ENCODE peak calls at places on chromosomes 5 and 9, in five cellular contexts. T is SK-N-SH, Y is ovary, H is A549, V is K562. Z is an unnamed sample.

GRCh38 chr5:79346420-79346824 is 110.5 kb downstream of the JMY start:
- DNase-seq in Y (no peak), V (peak), T (no peak), H (peak), Z (no peak)

GRCh38 chr5:163379298-163380155 is 57.9 kb upstream of the CCNG1 start:
- DNase-seq in T (no peak), H (peak), V (peak), Y (no peak), Z (no peak)

GRCh38 chr5:52605317-52605991 is 182.3 kb upstream of the ITGA1 start:
- DNase-seq in V (no peak), T (no peak), Y (no peak), H (no peak), Z (no peak)

GRCh38 chr5:154811653-154812465 is 38.5 kb downstream of the FAXDC2 start:
- DNase-seq in T (peak), Y (peak), V (peak), H (peak), Z (no peak)

GRCh38 chr9:27602107-27602836 is 29.0 kb upstream of the C9orf72 start:
- DNase-seq in T (no peak), H (no peak), V (no peak), Y (no peak), Z (peak)

GRCh38 chr9:107228648-107229047 is 54.4 kb upstream of the RAD23B start:
- DNase-seq in V (no peak), Y (no peak), T (no peak), H (no peak), Z (no peak)

GRCh38 chr9:133968966-133969617 is 23.0 kb downstream of the VAV2 start:
- DNase-seq in Y (no peak), H (no peak), T (no peak), V (no peak), Z (no peak)

GRCh38 chr5:109740329-109740728 is 50.6 kb downstream of the MAN2A1 start:
- DNase-seq in T (no peak), V (no peak), H (no peak), Y (no peak), Z (no peak)

GRCh38 chr5:91401175-91401574 is 18.1 kb upstream of the ARRDC3 start:
- DNase-seq in Y (no peak), T (no peak), H (no peak), V (no peak), Z (no peak)

GRCh38 chr9:75200892-75201470 is 112.7 kb downstream of the OSTF1 start:
- DNase-seq in V (peak), Y (no peak), H (peak), T (peak), Z (no peak)

GRCh38 chr9:113882181-113882580 is 6.1 kb downstream of the ZNF618 start:
- DNase-seq in T (no peak), Y (no peak), V (no peak), H (no peak), Z (no peak)

GRCh38 chr9:84323777-84324317 is 16.7 kb downstream of the SLC28A3 start:
- DNase-seq in V (no peak), T (no peak), Y (no peak), H (no peak), Z (no peak)

GRCh38 chr9:78577507-78577906 is 280.6 kb downstream of the PSAT1 start:
- DNase-seq in T (no peak), H (no peak), Y (no peak), V (no peak), Z (no peak)

GRCh38 chr9:123225995-123226394 is 42.4 kb downstream of the STRBP start:
- DNase-seq in H (no peak), Y (no peak), T (no peak), V (no peak), Z (no peak)

GRCh38 chr9:97984188-97985057 is 1.3 kb downstream of the ANP32B start:
- DNase-seq in V (peak), H (peak), Y (peak), T (peak), Z (peak)

GRCh38 chr5:94700592-94700991 is 82.1 kb downstream of the SLF1 start:
- DNase-seq in Y (no peak), H (no peak), T (no peak), V (no peak), Z (no peak)

GRCh38 chr9:124660341-124660801 is 110.7 kb downstream of the NR6A1 start:
- DNase-seq in V (no peak), Y (no peak), H (peak), T (peak), Z (no peak)

GRCh38 chr5:131104169-131104775 is 60.8 kb downstream of the HINT1 start:
- DNase-seq in H (no peak), V (no peak), Y (no peak), T (no peak), Z (no peak)

GRCh38 chr5:113505181-113505580 is 8.3 kb upstream of the YTHDC2 start:
- DNase-seq in Y (no peak), V (no peak), H (no peak), T (no peak), Z (no peak)

GRCh38 chr5:7759257-7759871 is 91.6 kb downstream of the CFAP90 start:
- DNase-seq in T (no peak), H (no peak), Y (no peak), V (no peak), Z (peak)

GRCh38 chr5:168334161-168335094 is 43.0 kb downstream of the WWC1 start:
- DNase-seq in T (no peak), V (no peak), Y (no peak), H (peak), Z (no peak)

GRCh38 chr5:14925326-14925725 is 53.7 kb upstream of the ANKH start:
- DNase-seq in H (no peak), Y (no peak), V (no peak), T (no peak), Z (no peak)

GRCh38 chr9:100087218-100087617 is 11.6 kb downstream of the ERP44 start:
- DNase-seq in V (no peak), Y (no peak), T (no peak), H (no peak), Z (no peak)

GRCh38 chr5:118561235-118561634 is 427.1 kb downstream of the DTWD2 start:
- DNase-seq in Y (no peak), V (no peak), T (no peak), H (no peak), Z (no peak)
- TF ChIP-seq EP300 in Y (no peak), V (no peak), T (no peak), H (no peak), Z (no peak)

DNA sequence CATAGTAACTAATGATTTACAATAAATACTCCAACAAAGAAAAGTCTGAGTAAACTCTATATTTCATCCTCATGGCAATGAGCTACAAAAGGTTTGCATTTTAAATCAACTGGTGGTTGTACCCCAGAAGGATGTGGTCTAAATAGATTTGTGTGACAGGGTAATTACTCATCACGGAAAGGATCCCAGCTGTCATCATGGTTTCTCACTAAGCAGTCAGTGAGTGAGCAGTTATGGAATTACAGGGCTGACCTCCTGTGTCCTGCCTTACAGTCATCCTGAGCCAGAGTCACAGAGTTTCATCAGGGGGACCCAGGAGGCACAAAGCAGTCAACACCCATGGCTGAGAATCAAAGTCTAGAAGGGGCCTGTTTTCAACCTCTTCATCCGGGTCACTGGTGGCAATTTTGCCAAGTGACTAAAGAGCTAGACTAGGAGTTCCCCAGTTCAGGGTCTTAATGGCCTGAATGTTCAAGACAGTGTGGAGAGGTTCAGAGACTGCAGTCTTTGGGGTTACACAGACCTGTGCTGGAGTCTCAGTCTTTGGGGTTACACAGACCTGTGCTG is 210.7 kb upstream of the SLC24A2 start:
- DNase-seq in V (no peak), Y (no peak), T (no peak), H (no peak), Z (no peak)
- TF ChIP-seq EP300 in V (no peak), Y (no peak), T (no peak), H (no peak), Z (no peak)

GRCh38 chr5:139267481-139267880 is 26.1 kb upstream of the MATR3 start:
- DNase-seq in Y (no peak), V (no peak), H (no peak), T (no peak), Z (no peak)

GRCh38 chr5:139263431-139263975 is 30.0 kb upstream of the MATR3 start:
- DNase-seq in Y (no peak), T (no peak), V (peak), H (no peak), Z (no peak)

GRCh38 chr5:139256820-139257219 is 36.7 kb upstream of the MATR3 start:
- DNase-seq in V (no peak), Y (no peak), T (no peak), H (no peak), Z (no peak)

DNA sequence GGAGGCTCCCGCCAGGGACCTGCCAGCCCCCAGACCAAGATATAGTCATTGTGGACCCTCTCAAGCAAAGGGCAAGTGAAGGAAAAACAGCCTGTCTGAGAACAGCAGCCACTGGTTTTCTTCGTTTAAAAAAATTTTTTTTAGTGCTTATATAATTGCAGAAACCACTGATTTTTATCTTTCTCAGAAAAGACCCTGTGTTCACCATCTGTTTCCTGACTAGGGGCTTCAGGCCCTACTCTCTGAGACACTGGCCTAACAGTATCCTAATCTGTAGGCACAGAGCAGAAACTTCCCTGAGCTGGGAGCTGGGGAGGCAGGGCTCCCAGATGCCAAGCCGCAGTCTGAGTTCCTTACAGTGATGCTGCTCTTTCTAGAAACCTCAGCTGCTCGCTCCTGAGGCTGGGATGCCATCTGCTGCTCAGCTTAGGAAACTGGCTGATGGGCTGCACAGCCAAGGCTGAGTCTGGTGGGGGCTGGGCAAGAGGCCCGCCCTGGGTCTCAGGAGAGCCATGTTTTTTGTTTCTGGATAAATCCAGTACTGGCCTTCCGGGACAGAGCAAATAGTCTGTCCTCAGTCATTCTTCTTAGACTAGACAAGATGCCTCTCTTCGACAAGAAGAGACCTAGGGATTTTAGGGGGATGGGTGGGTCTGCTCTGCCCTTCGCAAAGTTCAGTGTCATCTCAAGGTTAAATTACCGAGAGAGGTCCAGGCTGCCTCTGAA is 31.0 kb upstream of the MATR3 start:
- DNase-seq in Y (peak), H (peak), T (peak), V (peak), Z (peak)
- TF ChIP-seq EP300 in Y (no peak), H (no peak), T (no peak), V (peak), Z (no peak)

GRCh38 chr5:141319202-141319601 is 1.4 kb downstream of the TAF7 start:
- DNase-seq in Y (no peak), V (no peak), T (no peak), H (no peak), Z (no peak)

GRCh38 chr5:141326088-141326854 is 4.0 kb upstream of the PCDHGA1 start:
- DNase-seq in T (peak), H (peak), Y (peak), V (peak), Z (peak)

GRCh38 chr5:141319699-141320098 is 885 bp downstream of the TAF7 start:
- DNase-seq in V (no peak), H (no peak), T (no peak), Y (no peak), Z (no peak)

GRCh38 chr5:141322261-141322660 is 1.7 kb upstream of the TAF7 start:
- DNase-seq in V (no peak), T (no peak), H (no peak), Y (no peak), Z (no peak)

GRCh38 chr5:141320225-141321169 is at the start of gene TAF7:
- DNase-seq in H (peak), T (peak), V (peak), Y (peak), Z (peak)
- TF ChIP-seq EP300 in H (no peak), T (peak), V (no peak), Y (peak), Z (no peak)

DNA sequence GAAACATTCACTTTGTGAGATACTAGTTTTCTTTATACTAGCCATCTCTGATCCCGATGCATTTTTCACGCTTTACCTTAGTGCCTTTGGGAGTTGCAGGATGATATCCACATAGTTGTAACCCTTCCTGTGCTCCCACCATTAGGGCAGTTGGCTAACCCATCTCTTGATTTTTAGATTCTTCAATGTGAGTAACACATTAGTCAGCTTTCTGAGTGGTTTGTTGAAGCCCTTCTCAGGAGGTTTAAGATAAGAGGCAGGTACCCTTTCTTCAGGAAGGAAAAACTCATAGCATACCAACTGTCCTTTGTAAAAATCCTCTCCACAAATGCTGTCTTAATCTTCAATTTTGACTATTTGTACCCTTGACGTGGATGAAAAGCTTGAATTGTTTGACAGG is 392.3 kb downstream of the DMAC1 start:
- DNase-seq in T (no peak), V (no peak), H (no peak), Y (no peak), Z (no peak)
- TF ChIP-seq EP300 in T (no peak), V (no peak), H (no peak), Y (no peak), Z (no peak)

DNA sequence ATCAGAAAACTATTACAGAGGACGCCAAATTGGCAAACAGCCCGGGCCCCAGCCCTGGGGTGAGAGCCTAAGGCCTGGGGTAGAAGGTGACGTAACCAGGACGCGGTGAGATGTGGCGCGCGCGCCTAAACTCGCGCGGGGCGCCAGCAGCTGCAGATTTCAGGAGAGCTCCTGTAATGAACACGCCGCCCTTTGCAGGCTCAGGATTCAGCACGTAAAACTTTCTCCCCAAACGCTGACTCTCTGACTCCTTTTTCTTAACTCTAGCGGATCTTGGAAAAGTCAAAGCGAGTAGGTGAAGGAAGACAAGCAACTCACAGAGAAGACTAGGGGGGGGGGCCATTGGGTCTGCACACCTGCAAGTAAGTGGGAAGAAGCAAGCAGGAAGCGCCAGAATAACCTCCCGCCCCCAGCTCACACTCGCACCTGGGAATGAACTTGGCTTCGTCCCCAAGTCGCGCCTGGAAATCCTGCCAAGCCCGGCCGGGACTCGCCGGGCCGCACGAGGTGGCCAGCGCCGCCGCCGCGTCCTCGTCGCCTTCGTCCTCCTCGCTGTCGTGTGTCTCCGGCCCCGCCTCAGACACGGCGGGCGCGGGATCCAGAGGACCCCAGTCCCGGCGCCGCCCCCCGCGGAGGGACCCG is 810 bp downstream of the RASEF start:
- DNase-seq in T (peak), Y (no peak), V (no peak), H (peak), Z (peak)
- TF ChIP-seq EP300 in T (no peak), Y (no peak), V (no peak), H (no peak), Z (no peak)

GRCh38 chr5:103307470-103307869 is 48.9 kb downstream of the MACIR start:
- DNase-seq in H (no peak), V (no peak), T (no peak), Y (no peak), Z (no peak)
- TF ChIP-seq EP300 in H (no peak), V (no peak), T (no peak), Y (no peak), Z (no peak)